ENCODE peak calls at places on chromosomes 1 and 21, in four cellular contexts. X, M, H and S are unnamed samples.

GRCh38 chr1:173099166-173099565 is 48.4 kb upstream of the TNFSF18 start:
- DNase-seq in H (no peak), M (no peak), X (no peak), S (no peak)

GRCh38 chr21:16302851-16303282 is 573.1 kb downstream of the USP25 start:
- DNase-seq in H (no peak), M (no peak), X (no peak), S (no peak)

GRCh38 chr1:241331328-241331693 is 25.7 kb downstream of the RGS7 start:
- DNase-seq in H (no peak), M (no peak), X (no peak), S (no peak)

GRCh38 chr1:229127301-229127700 is 143.6 kb upstream of the RAB4A start:
- DNase-seq in H (no peak), X (peak), M (peak), S (no peak)

GRCh38 chr1:32388641-32389040 is 5.6 kb downstream of the BSDC1 start:
- DNase-seq in H (no peak), X (no peak), M (no peak), S (no peak)

GRCh38 chr21:17539323-17539722 is 26.5 kb downstream of the CXADR start:
- DNase-seq in H (no peak), M (no peak), X (no peak), S (no peak)

GRCh38 chr1:109132980-109133379 is 19.1 kb downstream of the ELAPOR1 start:
- DNase-seq in H (no peak), M (no peak), X (no peak), S (no peak)

GRCh38 chr1:180415985-180416633 is 86.3 kb downstream of the ACBD6 start:
- DNase-seq in X (no peak), M (no peak), H (peak), S (no peak)

GRCh38 chr1:192846950-192847349 is 38.1 kb downstream of the RGS2 start:
- DNase-seq in M (no peak), X (no peak), H (no peak), S (no peak)

GRCh38 chr1:105137543-105138444 is 1388.1 kb downstream of the AMY1C start:
- DNase-seq in M (no peak), H (no peak), X (no peak), S (no peak)

GRCh38 chr1:51044834-51045233 is 57.2 kb upstream of the C1orf185 start:
- DNase-seq in M (no peak), X (no peak), H (no peak), S (no peak)

GRCh38 chr1:98210064-98210463 is 289.2 kb upstream of the DPYD start:
- DNase-seq in H (no peak), M (no peak), X (no peak), S (no peak)

GRCh38 chr1:175273656-175274055 is 81.1 kb upstream of the KIAA0040 start:
- DNase-seq in M (no peak), H (no peak), X (no peak), S (no peak)

GRCh38 chr1:39617488-39618049 is 21.9 kb downstream of the HEYL start:
- DNase-seq in X (no peak), H (no peak), M (no peak), S (no peak)

GRCh38 chr1:99527078-99527477 is 118.8 kb upstream of the PALMD start:
- DNase-seq in X (no peak), M (no peak), H (no peak), S (no peak)

GRCh38 chr1:32960342-32960741 is 4.3 kb downstream of the RNF19B start:
- DNase-seq in H (no peak), M (no peak), X (no peak), S (no peak)

GRCh38 chr21:34544032-34544496 is 32.1 kb upstream of the KCNE1 start:
- DNase-seq in H (no peak), X (no peak), M (no peak), S (no peak)

GRCh38 chr1:158563852-158564251 is 6.5 kb downstream of the OR6P1 start:
- DNase-seq in M (no peak), X (no peak), H (no peak), S (no peak)

GRCh38 chr1:32828341-32828740 is 10.9 kb downstream of the S100PBP start:
- DNase-seq in M (no peak), X (no peak), H (no peak), S (no peak)

GRCh38 chr1:62062087-62062486 is 132.6 kb upstream of the L1TD1 start:
- DNase-seq in M (no peak), H (no peak), X (no peak), S (no peak)

GRCh38 chr1:63817152-63817667 is 43.4 kb downstream of the ROR1 start:
- DNase-seq in X (no peak), H (no peak), M (no peak), S (no peak)

GRCh38 chr1:204376919-204377799 is 17.4 kb upstream of the PLEKHA6 start:
- DNase-seq in H (peak), M (no peak), X (no peak), S (no peak)

GRCh38 chr1:221045842-221046831 is 166.9 kb downstream of the HLX start:
- DNase-seq in X (no peak), H (peak), M (no peak), S (no peak)

GRCh38 chr1:187685338-187685737 is 856.6 kb downstream of the PLA2G4A start:
- DNase-seq in X (no peak), M (no peak), H (no peak), S (no peak)

GRCh38 chr1:182877842-182878241 is 38.7 kb downstream of the DHX9 start:
- DNase-seq in M (no peak), X (no peak), H (no peak), S (no peak)

GRCh38 chr1:84753516-84754375 is 63.5 kb upstream of the SSX2IP start:
- DNase-seq in H (peak), M (peak), X (peak), S (peak)